ENCODE peak calls at places on chromosomes 6 and 20, in eight cellular contexts. L is WERI-Rb-1; O is stimulated activated CD4-positive, alpha-beta T cell treated with anti-CD3 and anti-CD28 coated beads, Interleukin-2, amount 100 ng/mL, for 24 hours; J is naive thymus-derived CD4-positive, alpha-beta T cell; X is pancreas; C is A549; W is T-cell; T is HTR-8/SVneo. F is an unnamed sample.
A peak's percentile ranks its signal among the peaks of the same experiment; 100 is the strongest.

GRCh38 chr6:99347804-99348203 is 1.7 kb downstream of the FAXC start:
- DNase-seq in L (no peak), O (no peak), J (no peak), X (no peak), C (no peak), W (no peak), T (no peak), F (no peak)

GRCh38 chr6:89966250-89966588 is 72.0 kb downstream of the GJA10 start:
- DNase-seq in L (peak; percentile 61), O (no peak), J (no peak), X (no peak), C (no peak), W (no peak), T (no peak), F (peak; percentile 48)

GRCh38 chr6:127222418-127222817 is 44.2 kb upstream of the RNF146 start:
- DNase-seq in L (no peak), O (no peak), J (no peak), X (no peak), C (no peak), W (no peak), T (no peak), F (no peak)

GRCh38 chr6:82862543-82862942 is 203.1 kb downstream of the UBE3D start:
- DNase-seq in L (no peak), O (no peak), J (no peak), X (no peak), C (no peak), W (no peak), T (no peak), F (no peak)

GRCh38 chr6:159762681-159763293 is 942 bp downstream of the ACAT2 start:
- DNase-seq in L (no peak), O (peak; percentile 30), J (peak; percentile 50), X (peak; percentile 70), C (no peak), W (peak; percentile 36), T (no peak), F (no peak)

GRCh38 chr20:25081065-25081729 is 744 bp downstream of the VSX1 start:
- DNase-seq in L (peak; percentile 36), O (peak; percentile 64), J (peak; percentile 47), X (no peak), C (no peak), W (peak; percentile 55), T (no peak), F (peak; percentile 71)

GRCh38 chr6:3237761-3238662 is 10.6 kb upstream of the TUBB2B start:
- DNase-seq in L (no peak), O (no peak), J (no peak), X (no peak), C (no peak), W (no peak), T (no peak), F (no peak)

GRCh38 chr20:63027425-63028389 is 20.9 kb upstream of the BHLHE23 start:
- DNase-seq in L (no peak), O (no peak), J (peak; percentile 37), X (no peak), C (peak; percentile 58), W (peak; percentile 47), T (no peak), F (peak; percentile 73)

GRCh38 chr6:75124983-75125382 is 80.9 kb downstream of the COL12A1 start:
- DNase-seq in L (no peak), O (no peak), J (no peak), X (no peak), C (no peak), W (no peak), T (no peak), F (no peak)

GRCh38 chr6:165689699-165690098 is 26.7 kb upstream of the PDE10A start:
- DNase-seq in L (no peak), O (no peak), J (no peak), X (no peak), C (no peak), W (no peak), T (no peak), F (no peak)

GRCh38 chr6:3713266-3713665 is 38.2 kb downstream of the PXDC1 start:
- DNase-seq in L (no peak), O (no peak), J (no peak), X (no peak), C (no peak), W (no peak), T (no peak), F (no peak)

GRCh38 chr6:128569737-128570438 is 49.5 kb upstream of the PTPRK start:
- DNase-seq in L (no peak), O (no peak), J (no peak), X (no peak), C (peak; percentile 30), W (no peak), T (peak; percentile 69), F (no peak)

GRCh38 chr6:161417712-161418457 is 144.0 kb upstream of the AGPAT4 start:
- DNase-seq in L (no peak), O (no peak), J (no peak), X (peak; percentile 86), C (no peak), W (no peak), T (no peak), F (no peak)

GRCh38 chr6:13427838-13428527 is 59.4 kb downstream of the GFOD1 start:
- DNase-seq in L (no peak), O (peak; percentile 83), J (peak; percentile 65), X (no peak), C (no peak), W (peak; percentile 68), T (no peak), F (no peak)

GRCh38 chr6:90428514-90428913 is 131.9 kb upstream of the BACH2 start:
- DNase-seq in L (no peak), O (no peak), J (no peak), X (no peak), C (no peak), W (no peak), T (no peak), F (no peak)

GRCh38 chr20:59794555-59794954 is 138.9 kb downstream of the SYCP2 start:
- DNase-seq in L (no peak), O (no peak), J (no peak), X (no peak), C (no peak), W (no peak), T (no peak), F (no peak)

GRCh38 chr6:2168480-2168879 is 76.9 kb downstream of the GMDS start:
- DNase-seq in L (no peak), O (no peak), J (no peak), X (no peak), C (no peak), W (no peak), T (no peak), F (no peak)

GRCh38 chr20:64155258-64156135 is 8.8 kb upstream of the MYT1 start:
- DNase-seq in L (peak; percentile 70), O (no peak), J (no peak), X (peak; percentile 38), C (no peak), W (no peak), T (no peak), F (no peak)

GRCh38 chr6:87699576-87699975 is 2.5 kb downstream of the AKIRIN2 start:
- DNase-seq in L (no peak), O (no peak), J (no peak), X (no peak), C (no peak), W (no peak), T (no peak), F (no peak)

GRCh38 chr20:34921436-34921835 is 34.2 kb downstream of the GSS start:
- DNase-seq in L (no peak), O (peak; percentile 7), J (no peak), X (no peak), C (no peak), W (no peak), T (no peak), F (no peak)

GRCh38 chr6:24838081-24838480 is 39.4 kb upstream of the ARMH2 start:
- DNase-seq in L (no peak), O (no peak), J (no peak), X (no peak), C (no peak), W (no peak), T (no peak), F (no peak)

GRCh38 chr6:147561742-147562141 is 53.3 kb downstream of the SAMD5 start:
- DNase-seq in L (no peak), O (no peak), J (no peak), X (no peak), C (no peak), W (no peak), T (no peak), F (no peak)

GRCh38 chr6:33822575-33823395 is 19.0 kb upstream of the MLN start:
- DNase-seq in L (peak; percentile 92), O (no peak), J (no peak), X (no peak), C (peak; percentile 72), W (no peak), T (peak; percentile 57), F (peak; percentile 76)

GRCh38 chr20:41213150-41213820 is 75.9 kb downstream of the PLCG1 start:
- DNase-seq in L (no peak), O (no peak), J (no peak), X (no peak), C (no peak), W (no peak), T (peak; percentile 33), F (no peak)

GRCh38 chr6:15519681-15520080 is 143.1 kb downstream of the DTNBP1 start:
- DNase-seq in L (peak; percentile 5), O (no peak), J (no peak), X (no peak), C (no peak), W (no peak), T (no peak), F (no peak)

GRCh38 chr6:14286144-14286543 is 168.6 kb downstream of the CD83 start:
- DNase-seq in L (no peak), O (no peak), J (no peak), X (no peak), C (peak; percentile 35), W (no peak), T (peak; percentile 84), F (no peak)

GRCh38 chr20:46398963-46399362 is 7.5 kb downstream of the ELMO2 start:
- DNase-seq in L (no peak), O (no peak), J (no peak), X (no peak), C (no peak), W (no peak), T (no peak), F (no peak)

GRCh38 chr20:62405108-62405980 is 1.7 kb downstream of the CABLES2 start:
- DNase-seq in L (peak; percentile 60), O (no peak), J (no peak), X (no peak), C (peak; percentile 43), W (no peak), T (peak; percentile 93), F (no peak)

GRCh38 chr20:47887477-47888080 is 102.3 kb upstream of the SULF2 start:
- DNase-seq in L (no peak), O (no peak), J (no peak), X (no peak), C (no peak), W (no peak), T (no peak), F (no peak)

GRCh38 chr6:100538086-100538485 is 73.4 kb upstream of the SIM1 start:
- DNase-seq in L (no peak), O (no peak), J (no peak), X (no peak), C (no peak), W (no peak), T (no peak), F (no peak)

GRCh38 chr6:100617633-100618348 is 153.1 kb upstream of the SIM1 start:
- DNase-seq in L (no peak), O (no peak), J (no peak), X (no peak), C (no peak), W (no peak), T (no peak), F (no peak)

GRCh38 chr6:56963043-56963442 is 8.1 kb downstream of the BEND6 start:
- DNase-seq in L (no peak), O (no peak), J (no peak), X (no peak), C (no peak), W (no peak), T (no peak), F (no peak)

F was measured in D341Med.